ENCODE peak calls at places on chromosome 6, in ten cellular contexts. One of them, this sample, is unnamed.
A peak's percentile ranks its signal among the peaks of the same experiment; 100 is the strongest.

GRCh38 chr6:13989424-13990144 is 64.8 kb downstream of the RNF182 start:
- DNase-seq in NCI-H187 treated with DMSO at 0.1 percent for 48 hours: no peak
- DNase-seq in stromal cell of bone marrow: no peak
- DNase-seq in activated naive CD4-positive, alpha-beta T cell treated with anti-CD3 and anti-CD28 coated beads, Interleukin-2, amount 50 U/mL, for 72 hours: no peak
- DNase-seq in EH: peak; percentile 43
- DNase-seq in LoVo: no peak
- DNase-seq in dorsolateral prefrontal cortex: no peak
- DNase-seq in endothelial cell of umbilical vein: no peak
- DNase-seq in stimulated activated naive CD8-positive, alpha-beta T cell treated with anti-CD3 and anti-CD28 coated beads, Interleukin-15, Interleukin-2, amounts not matched to agents 100 U/mL and 50 U/mL, for 24 hours: no peak
- DNase-seq in fibroblast of mammary gland: peak; percentile 8
- DNase-seq in this sample: no peak

GRCh38 chr6:157550114-157550989 is 169.4 kb downstream of the ZDHHC14 start:
- DNase-seq in NCI-H187 treated with DMSO at 0.1 percent for 48 hours: no peak
- DNase-seq in stromal cell of bone marrow: no peak
- DNase-seq in activated naive CD4-positive, alpha-beta T cell treated with anti-CD3 and anti-CD28 coated beads, Interleukin-2, amount 50 U/mL, for 72 hours: no peak
- DNase-seq in EH: no peak
- DNase-seq in LoVo: no peak
- DNase-seq in dorsolateral prefrontal cortex: no peak
- DNase-seq in endothelial cell of umbilical vein: no peak
- DNase-seq in stimulated activated naive CD8-positive, alpha-beta T cell treated with anti-CD3 and anti-CD28 coated beads, Interleukin-15, Interleukin-2, amounts not matched to agents 100 U/mL and 50 U/mL, for 24 hours: peak; percentile 29
- DNase-seq in fibroblast of mammary gland: no peak
- DNase-seq in this sample: no peak

GRCh38 chr6:99514089-99514488 is 1.1 kb downstream of the USP45 start:
- DNase-seq in NCI-H187 treated with DMSO at 0.1 percent for 48 hours: no peak
- DNase-seq in stromal cell of bone marrow: no peak
- DNase-seq in activated naive CD4-positive, alpha-beta T cell treated with anti-CD3 and anti-CD28 coated beads, Interleukin-2, amount 50 U/mL, for 72 hours: no peak
- DNase-seq in EH: peak; percentile 22
- DNase-seq in LoVo: no peak
- DNase-seq in dorsolateral prefrontal cortex: no peak
- DNase-seq in endothelial cell of umbilical vein: peak; percentile 36
- DNase-seq in stimulated activated naive CD8-positive, alpha-beta T cell treated with anti-CD3 and anti-CD28 coated beads, Interleukin-15, Interleukin-2, amounts not matched to agents 100 U/mL and 50 U/mL, for 24 hours: no peak
- DNase-seq in fibroblast of mammary gland: peak; percentile 34
- DNase-seq in this sample: no peak

GRCh38 chr6:93318127-93318526 is 101.2 kb downstream of the EPHA7 start:
- DNase-seq in NCI-H187 treated with DMSO at 0.1 percent for 48 hours: no peak
- DNase-seq in stromal cell of bone marrow: no peak
- DNase-seq in activated naive CD4-positive, alpha-beta T cell treated with anti-CD3 and anti-CD28 coated beads, Interleukin-2, amount 50 U/mL, for 72 hours: no peak
- DNase-seq in EH: no peak
- DNase-seq in LoVo: no peak
- DNase-seq in dorsolateral prefrontal cortex: no peak
- DNase-seq in endothelial cell of umbilical vein: no peak
- DNase-seq in stimulated activated naive CD8-positive, alpha-beta T cell treated with anti-CD3 and anti-CD28 coated beads, Interleukin-15, Interleukin-2, amounts not matched to agents 100 U/mL and 50 U/mL, for 24 hours: no peak
- DNase-seq in fibroblast of mammary gland: no peak
- DNase-seq in this sample: no peak

GRCh38 chr6:14086701-14087100 is 30.9 kb upstream of the CD83 start:
- DNase-seq in NCI-H187 treated with DMSO at 0.1 percent for 48 hours: no peak
- DNase-seq in stromal cell of bone marrow: no peak
- DNase-seq in activated naive CD4-positive, alpha-beta T cell treated with anti-CD3 and anti-CD28 coated beads, Interleukin-2, amount 50 U/mL, for 72 hours: no peak
- DNase-seq in EH: no peak
- DNase-seq in LoVo: no peak
- DNase-seq in dorsolateral prefrontal cortex: no peak
- DNase-seq in endothelial cell of umbilical vein: no peak
- DNase-seq in stimulated activated naive CD8-positive, alpha-beta T cell treated with anti-CD3 and anti-CD28 coated beads, Interleukin-15, Interleukin-2, amounts not matched to agents 100 U/mL and 50 U/mL, for 24 hours: no peak
- DNase-seq in fibroblast of mammary gland: peak; percentile 7
- DNase-seq in this sample: no peak

GRCh38 chr6:166174031-166174430 is 6.4 kb upstream of the TBXT start:
- DNase-seq in NCI-H187 treated with DMSO at 0.1 percent for 48 hours: no peak
- DNase-seq in stromal cell of bone marrow: no peak
- DNase-seq in activated naive CD4-positive, alpha-beta T cell treated with anti-CD3 and anti-CD28 coated beads, Interleukin-2, amount 50 U/mL, for 72 hours: no peak
- DNase-seq in EH: no peak
- DNase-seq in LoVo: no peak
- DNase-seq in dorsolateral prefrontal cortex: no peak
- DNase-seq in endothelial cell of umbilical vein: no peak
- DNase-seq in stimulated activated naive CD8-positive, alpha-beta T cell treated with anti-CD3 and anti-CD28 coated beads, Interleukin-15, Interleukin-2, amounts not matched to agents 100 U/mL and 50 U/mL, for 24 hours: no peak
- DNase-seq in fibroblast of mammary gland: no peak
- DNase-seq in this sample: no peak

GRCh38 chr6:79946773-79947190 is 571 bp downstream of the ELOVL4 start:
- DNase-seq in NCI-H187 treated with DMSO at 0.1 percent for 48 hours: no peak
- DNase-seq in stromal cell of bone marrow: peak; percentile 11
- DNase-seq in activated naive CD4-positive, alpha-beta T cell treated with anti-CD3 and anti-CD28 coated beads, Interleukin-2, amount 50 U/mL, for 72 hours: no peak
- DNase-seq in EH: peak; percentile 47
- DNase-seq in LoVo: no peak
- DNase-seq in dorsolateral prefrontal cortex: peak; percentile 52
- DNase-seq in endothelial cell of umbilical vein: no peak
- DNase-seq in stimulated activated naive CD8-positive, alpha-beta T cell treated with anti-CD3 and anti-CD28 coated beads, Interleukin-15, Interleukin-2, amounts not matched to agents 100 U/mL and 50 U/mL, for 24 hours: peak; percentile 24
- DNase-seq in fibroblast of mammary gland: peak; percentile 29
- DNase-seq in this sample: peak; percentile 4

GRCh38 chr6:158707120-158707519 is 57.3 kb downstream of the SYTL3 start:
- DNase-seq in NCI-H187 treated with DMSO at 0.1 percent for 48 hours: no peak
- DNase-seq in stromal cell of bone marrow: no peak
- DNase-seq in activated naive CD4-positive, alpha-beta T cell treated with anti-CD3 and anti-CD28 coated beads, Interleukin-2, amount 50 U/mL, for 72 hours: no peak
- DNase-seq in EH: peak; percentile 67
- DNase-seq in LoVo: peak; percentile 70
- DNase-seq in dorsolateral prefrontal cortex: no peak
- DNase-seq in endothelial cell of umbilical vein: peak; percentile 59
- DNase-seq in stimulated activated naive CD8-positive, alpha-beta T cell treated with anti-CD3 and anti-CD28 coated beads, Interleukin-15, Interleukin-2, amounts not matched to agents 100 U/mL and 50 U/mL, for 24 hours: no peak
- DNase-seq in fibroblast of mammary gland: peak; percentile 48
- DNase-seq in this sample: no peak

GRCh38 chr6:25360611-25361010 is 81.4 kb downstream of the CARMIL1 start:
- DNase-seq in NCI-H187 treated with DMSO at 0.1 percent for 48 hours: no peak
- DNase-seq in stromal cell of bone marrow: no peak
- DNase-seq in activated naive CD4-positive, alpha-beta T cell treated with anti-CD3 and anti-CD28 coated beads, Interleukin-2, amount 50 U/mL, for 72 hours: no peak
- DNase-seq in EH: peak; percentile 89
- DNase-seq in LoVo: no peak
- DNase-seq in dorsolateral prefrontal cortex: no peak
- DNase-seq in endothelial cell of umbilical vein: no peak
- DNase-seq in stimulated activated naive CD8-positive, alpha-beta T cell treated with anti-CD3 and anti-CD28 coated beads, Interleukin-15, Interleukin-2, amounts not matched to agents 100 U/mL and 50 U/mL, for 24 hours: no peak
- DNase-seq in fibroblast of mammary gland: peak; percentile 83
- DNase-seq in this sample: no peak

GRCh38 chr6:170221753-170222400 is 69.0 kb downstream of the DLL1 start:
- DNase-seq in NCI-H187 treated with DMSO at 0.1 percent for 48 hours: no peak
- DNase-seq in stromal cell of bone marrow: no peak
- DNase-seq in activated naive CD4-positive, alpha-beta T cell treated with anti-CD3 and anti-CD28 coated beads, Interleukin-2, amount 50 U/mL, for 72 hours: no peak
- DNase-seq in EH: no peak
- DNase-seq in LoVo: no peak
- DNase-seq in dorsolateral prefrontal cortex: peak; percentile 3
- DNase-seq in endothelial cell of umbilical vein: no peak
- DNase-seq in stimulated activated naive CD8-positive, alpha-beta T cell treated with anti-CD3 and anti-CD28 coated beads, Interleukin-15, Interleukin-2, amounts not matched to agents 100 U/mL and 50 U/mL, for 24 hours: no peak
- DNase-seq in fibroblast of mammary gland: no peak
- DNase-seq in this sample: no peak

GRCh38 chr6:6474170-6474920 is 114.2 kb upstream of the LY86 start:
- DNase-seq in NCI-H187 treated with DMSO at 0.1 percent for 48 hours: no peak
- DNase-seq in stromal cell of bone marrow: no peak
- DNase-seq in activated naive CD4-positive, alpha-beta T cell treated with anti-CD3 and anti-CD28 coated beads, Interleukin-2, amount 50 U/mL, for 72 hours: no peak
- DNase-seq in EH: no peak
- DNase-seq in LoVo: no peak
- DNase-seq in dorsolateral prefrontal cortex: no peak
- DNase-seq in endothelial cell of umbilical vein: no peak
- DNase-seq in stimulated activated naive CD8-positive, alpha-beta T cell treated with anti-CD3 and anti-CD28 coated beads, Interleukin-15, Interleukin-2, amounts not matched to agents 100 U/mL and 50 U/mL, for 24 hours: no peak
- DNase-seq in fibroblast of mammary gland: no peak
- DNase-seq in this sample: no peak